ENCODE peak calls at places on chromosomes 3 and 15, in four cellular contexts. One of them, this sample, is unnamed.

GRCh38 chr3:177104299-177104992 is 92.8 kb downstream of the TBL1XR1 start:
- DNase-seq in Calu3: no peak
- DNase-seq in non-pigmented ciliary epithelial cell: no peak
- DNase-seq in HL-60: no peak
- DNase-seq in this sample: no peak

GRCh38 chr3:125512135-125512920 is 7.7 kb downstream of the SNX4 start:
- DNase-seq in HL-60: no peak
- DNase-seq in Calu3: no peak
- DNase-seq in non-pigmented ciliary epithelial cell: peak
- DNase-seq in this sample: peak

GRCh38 chr15:25437751-25438600 is 848 bp downstream of the UBE3A start:
- DNase-seq in non-pigmented ciliary epithelial cell: no peak
- DNase-seq in Calu3: peak
- DNase-seq in HL-60: peak
- DNase-seq in this sample: peak

GRCh38 chr3:19543212-19543841 is 390.7 kb downstream of the EFHB start:
- DNase-seq in Calu3: peak
- DNase-seq in HL-60: no peak
- DNase-seq in non-pigmented ciliary epithelial cell: no peak
- DNase-seq in this sample: no peak

GRCh38 chr3:181454451-181455027 is 257.2 kb upstream of the SOX2 start:
- DNase-seq in non-pigmented ciliary epithelial cell: no peak
- DNase-seq in Calu3: no peak
- DNase-seq in HL-60: no peak
- DNase-seq in this sample: no peak

GRCh38 chr15:88894819-88895767 is at the start of gene HAPLN3:
- DNase-seq in Calu3: peak
- DNase-seq in HL-60: no peak
- DNase-seq in non-pigmented ciliary epithelial cell: no peak
- DNase-seq in this sample: peak

GRCh38 chr3:160343132-160343531 is 55.9 kb downstream of the IFT80 start:
- DNase-seq in Calu3: no peak
- DNase-seq in non-pigmented ciliary epithelial cell: no peak
- DNase-seq in HL-60: no peak
- DNase-seq in this sample: peak

GRCh38 chr15:29812384-29812694 is 9.9 kb downstream of the TJP1 start:
- DNase-seq in non-pigmented ciliary epithelial cell: no peak
- DNase-seq in Calu3: peak
- DNase-seq in HL-60: no peak
- DNase-seq in this sample: peak

GRCh38 chr3:194204036-194204792 is 68.3 kb downstream of the HES1 start:
- DNase-seq in HL-60: no peak
- DNase-seq in Calu3: peak
- DNase-seq in non-pigmented ciliary epithelial cell: no peak
- DNase-seq in this sample: no peak

GRCh38 chr3:23035927-23036640 is 167.0 kb upstream of the UBE2E2 start:
- DNase-seq in Calu3: peak
- DNase-seq in HL-60: no peak
- DNase-seq in non-pigmented ciliary epithelial cell: no peak
- DNase-seq in this sample: no peak

This sample was measured in IMR-90.